ENCODE peak calls at places on chromosomes 16 and 17, in four cellular contexts. One of them, this sample, is unnamed.
A peak's percentile ranks its signal among the peaks of the same experiment; 100 is the strongest.

GRCh38 chr17:83180264-83180995 is 101.0 kb downstream of the METRNL start:
- DNase-seq in B cell: no peak
- DNase-seq in IMR-90: no peak
- DNase-seq in HFFc6: no peak
- DNase-seq in this sample: no peak

GRCh38 chr17:27586203-27586701 is 44.7 kb upstream of the LGALS9 start:
- DNase-seq in B cell: no peak
- DNase-seq in HFFc6: peak; percentile 54
- DNase-seq in IMR-90: peak; percentile 87
- DNase-seq in this sample: no peak

GRCh38 chr17:77693776-77694175 is 264.7 kb upstream of the TNRC6C start:
- DNase-seq in HFFc6: no peak
- DNase-seq in IMR-90: no peak
- DNase-seq in B cell: no peak
- DNase-seq in this sample: no peak

GRCh38 chr16:86533942-86534341 is 21.1 kb downstream of the MTHFSD start:
- DNase-seq in IMR-90: no peak
- DNase-seq in B cell: no peak
- DNase-seq in HFFc6: no peak
- DNase-seq in this sample: no peak

GRCh38 chr16:14335297-14335696 is 264.2 kb downstream of the MRTFB start:
- DNase-seq in IMR-90: no peak
- DNase-seq in B cell: no peak
- DNase-seq in HFFc6: no peak
- DNase-seq in this sample: no peak

GRCh38 chr17:80916246-80916645 is 75.4 kb upstream of the CHMP6 start:
- DNase-seq in HFFc6: no peak
- DNase-seq in B cell: no peak
- DNase-seq in IMR-90: no peak
- DNase-seq in this sample: no peak

GRCh38 chr16:80407265-80407987 is 133.4 kb upstream of the DYNLRB2 start:
- DNase-seq in IMR-90: no peak
- DNase-seq in B cell: no peak
- DNase-seq in HFFc6: no peak
- DNase-seq in this sample: no peak

GRCh38 chr17:72334205-72334604 is 213.4 kb downstream of the SOX9 start:
- DNase-seq in IMR-90: peak; percentile 89
- DNase-seq in HFFc6: peak; percentile 73
- DNase-seq in B cell: no peak
- DNase-seq in this sample: no peak

GRCh38 chr17:2406903-2407790 is 6.3 kb upstream of the MNT start:
- DNase-seq in B cell: no peak
- DNase-seq in HFFc6: peak; percentile 97
- DNase-seq in IMR-90: peak; percentile 92
- DNase-seq in this sample: no peak

GRCh38 chr16:69865701-69866100 is 85.4 kb upstream of the CLEC18A start:
- DNase-seq in IMR-90: peak; percentile 90
- DNase-seq in B cell: no peak
- DNase-seq in HFFc6: peak; percentile 56
- DNase-seq in this sample: peak; percentile 6

GRCh38 chr16:23110257-23110899 is 38.9 kb downstream of the USP31 start:
- DNase-seq in HFFc6: no peak
- DNase-seq in IMR-90: no peak
- DNase-seq in B cell: no peak
- DNase-seq in this sample: no peak

GRCh38 chr16:88993006-88993787 is 16.2 kb upstream of the CBFA2T3 start:
- DNase-seq in IMR-90: no peak
- DNase-seq in HFFc6: no peak
- DNase-seq in B cell: peak; percentile 72
- DNase-seq in this sample: no peak

GRCh38 chr16:88063201-88063773 is 112.1 kb downstream of the BANP start:
- DNase-seq in IMR-90: peak; percentile 85
- DNase-seq in B cell: no peak
- DNase-seq in HFFc6: peak; percentile 83
- DNase-seq in this sample: no peak

GRCh38 chr16:1677339-1677738 is 740 bp upstream of the JPT2 start:
- DNase-seq in B cell: peak; percentile 35
- DNase-seq in IMR-90: no peak
- DNase-seq in HFFc6: no peak
- DNase-seq in this sample: no peak

GRCh38 chr16:11135167-11135973 is 120.6 kb downstream of the SOCS1 start:
- DNase-seq in IMR-90: peak; percentile 49
- DNase-seq in HFFc6: peak; percentile 55
- DNase-seq in B cell: no peak
- DNase-seq in this sample: no peak

GRCh38 chr16:82111944-82112343 is 58.1 kb downstream of the MPHOSPH6 start:
- DNase-seq in B cell: no peak
- DNase-seq in HFFc6: no peak
- DNase-seq in IMR-90: no peak
- DNase-seq in this sample: no peak

GRCh38 chr17:71757156-71757555 is 363.7 kb upstream of the SOX9 start:
- DNase-seq in HFFc6: no peak
- DNase-seq in IMR-90: no peak
- DNase-seq in B cell: no peak
- DNase-seq in this sample: no peak

GRCh38 chr17:35879748-35880654 is at the start of gene CCL5:
- DNase-seq in HFFc6: peak; percentile 9
- DNase-seq in IMR-90: peak; percentile 13
- DNase-seq in B cell: peak; percentile 30
- DNase-seq in this sample: no peak

GRCh38 chr17:37212184-37212583 is 163.6 kb upstream of the C17orf78 start:
- DNase-seq in IMR-90: no peak
- DNase-seq in B cell: no peak
- DNase-seq in HFFc6: peak; percentile 13
- DNase-seq in this sample: no peak

GRCh38 chr16:29662729-29663019 is 373 bp upstream of the SPN start:
- DNase-seq in IMR-90: no peak
- DNase-seq in HFFc6: no peak
- DNase-seq in B cell: peak; percentile 24
- DNase-seq in this sample: no peak

GRCh38 chr17:64019486-64020067 is 856 bp downstream of the ICAM2 start:
- DNase-seq in HFFc6: no peak
- DNase-seq in B cell: no peak
- DNase-seq in IMR-90: no peak
- DNase-seq in this sample: no peak

GRCh38 chr17:64016974-64017373 is 3.5 kb downstream of the ICAM2 start:
- DNase-seq in HFFc6: no peak
- DNase-seq in B cell: no peak
- DNase-seq in IMR-90: no peak
- DNase-seq in this sample: no peak

GRCh38 chr17:64017381-64017980 is 3.0 kb downstream of the ICAM2 start:
- DNase-seq in B cell: no peak
- DNase-seq in IMR-90: no peak
- DNase-seq in HFFc6: no peak
- DNase-seq in this sample: no peak

GRCh38 chr17:64015447-64015846 is 5.0 kb downstream of the ICAM2 start:
- DNase-seq in IMR-90: no peak
- DNase-seq in B cell: no peak
- DNase-seq in HFFc6: no peak
- DNase-seq in this sample: no peak

GRCh38 chr17:64016248-64016784 is 4.1 kb downstream of the ICAM2 start:
- DNase-seq in IMR-90: no peak
- DNase-seq in HFFc6: no peak
- DNase-seq in B cell: no peak
- DNase-seq in this sample: peak; percentile 21
- TF ChIP-seq CTCF in IMR-90: no peak
- TF ChIP-seq CTCF in HFFc6: peak; percentile 48
- TF ChIP-seq CTCF in B cell: peak; percentile 35
- TF ChIP-seq CTCF in this sample: no peak

DNA sequence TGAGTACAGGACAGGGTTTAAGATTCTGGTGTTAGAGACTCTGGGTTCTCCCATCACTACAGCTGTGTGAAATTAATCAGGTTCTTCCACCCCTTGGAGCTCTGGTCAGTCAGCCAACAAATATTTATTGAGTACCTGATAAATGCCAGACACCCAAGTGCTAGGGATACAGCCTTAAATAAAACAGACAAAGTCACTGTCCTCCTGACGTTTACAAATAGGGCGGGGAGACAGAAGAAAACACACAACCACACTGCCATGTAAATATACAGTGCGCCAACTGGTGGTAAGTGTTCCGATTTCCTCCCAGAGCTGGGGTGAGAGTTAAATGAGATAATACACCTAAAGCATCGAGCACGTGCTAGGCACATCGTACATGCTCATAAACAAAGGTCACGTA is 121.0 kb downstream of the COPRS start:
- DNase-seq in HFFc6: no peak
- DNase-seq in B cell: no peak
- DNase-seq in IMR-90: no peak
- DNase-seq in this sample: no peak
- TF ChIP-seq CTCF in HFFc6: no peak
- TF ChIP-seq CTCF in B cell: no peak
- TF ChIP-seq CTCF in IMR-90: no peak
- TF ChIP-seq CTCF in this sample: no peak

DNA sequence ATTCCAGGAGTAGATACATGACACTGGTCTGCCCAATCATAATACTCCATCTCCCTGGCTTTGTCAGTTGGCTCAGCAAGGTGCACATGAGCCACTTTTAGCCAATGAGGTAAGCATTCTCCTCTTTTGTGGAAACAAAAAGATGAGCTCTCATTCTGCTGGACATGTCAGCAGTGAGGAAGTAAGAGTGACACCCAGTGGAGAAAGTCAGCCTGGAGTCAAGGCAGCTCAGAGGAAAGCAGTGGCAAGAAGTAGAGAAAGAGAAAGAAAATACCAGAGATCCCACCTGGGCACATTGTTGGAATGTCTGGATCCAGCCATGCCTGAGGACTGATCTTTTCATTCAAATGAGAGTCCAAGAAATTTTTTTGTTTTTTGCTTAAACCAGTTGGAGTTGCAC is 496.9 kb upstream of the C16orf82 start:
- DNase-seq in IMR-90: no peak
- DNase-seq in B cell: no peak
- DNase-seq in HFFc6: no peak
- DNase-seq in this sample: peak; percentile 11
- TF ChIP-seq CTCF in IMR-90: no peak
- TF ChIP-seq CTCF in B cell: no peak
- TF ChIP-seq CTCF in HFFc6: peak; percentile 16
- TF ChIP-seq CTCF in this sample: no peak

GRCh38 chr17:63824362-63824761 is 2.9 kb upstream of the PSMC5 start:
- DNase-seq in B cell: no peak
- DNase-seq in IMR-90: no peak
- DNase-seq in HFFc6: no peak
- DNase-seq in this sample: no peak

GRCh38 chr17:63827801-63828221 is 348 bp upstream of the FTSJ3 start:
- DNase-seq in B cell: no peak
- DNase-seq in IMR-90: no peak
- DNase-seq in HFFc6: no peak
- DNase-seq in this sample: no peak

GRCh38 chr17:63828936-63829335 is 1.5 kb upstream of the FTSJ3 start:
- DNase-seq in HFFc6: no peak
- DNase-seq in IMR-90: no peak
- DNase-seq in B cell: no peak
- DNase-seq in this sample: no peak

GRCh38 chr17:63827002-63827800 is at the start of the genes FTSJ3 and PSMC5:
- DNase-seq in B cell: peak; percentile 91
- DNase-seq in HFFc6: peak; percentile 91
- DNase-seq in IMR-90: peak; percentile 93
- DNase-seq in this sample: peak; percentile 85

GRCh38 chr17:63826468-63827001 is 696 bp upstream of the PSMC5 start:
- DNase-seq in IMR-90: peak; percentile 41
- DNase-seq in B cell: no peak
- DNase-seq in HFFc6: peak; percentile 18
- DNase-seq in this sample: peak; percentile 43
- TF ChIP-seq CTCF in IMR-90: peak; percentile 6
- TF ChIP-seq CTCF in B cell: no peak
- TF ChIP-seq CTCF in HFFc6: peak; percentile 9
- TF ChIP-seq CTCF in this sample: no peak

GRCh38 chr17:59745040-59745439 is 37.6 kb downstream of the VMP1 start:
- DNase-seq in IMR-90: no peak
- DNase-seq in HFFc6: no peak
- DNase-seq in B cell: no peak
- DNase-seq in this sample: no peak
- TF ChIP-seq CTCF in IMR-90: no peak
- TF ChIP-seq CTCF in HFFc6: no peak
- TF ChIP-seq CTCF in B cell: no peak
- TF ChIP-seq CTCF in this sample: no peak

GRCh38 chr16:77677129-77677528 is 45.2 kb upstream of the NUDT7 start:
- DNase-seq in IMR-90: no peak
- DNase-seq in B cell: no peak
- DNase-seq in HFFc6: no peak
- DNase-seq in this sample: no peak

GRCh38 chr16:77679901-77680300 is 42.4 kb upstream of the NUDT7 start:
- DNase-seq in B cell: peak; percentile 16
- DNase-seq in IMR-90: no peak
- DNase-seq in HFFc6: no peak
- DNase-seq in this sample: no peak

GRCh38 chr16:77679336-77679735 is 43.0 kb upstream of the NUDT7 start:
- DNase-seq in B cell: no peak
- DNase-seq in IMR-90: no peak
- DNase-seq in HFFc6: no peak
- DNase-seq in this sample: no peak

GRCh38 chr16:77674888-77675287 is 47.4 kb upstream of the NUDT7 start:
- DNase-seq in IMR-90: peak; percentile 80
- DNase-seq in B cell: no peak
- DNase-seq in HFFc6: peak; percentile 46
- DNase-seq in this sample: no peak

GRCh38 chr16:77675464-77676324 is 46.6 kb upstream of the NUDT7 start:
- DNase-seq in IMR-90: peak; percentile 78
- DNase-seq in HFFc6: peak; percentile 57
- DNase-seq in B cell: peak; percentile 62
- DNase-seq in this sample: peak; percentile 77
- TF ChIP-seq CTCF in IMR-90: peak; percentile 97
- TF ChIP-seq CTCF in HFFc6: peak; percentile 90
- TF ChIP-seq CTCF in B cell: peak; percentile 95
- TF ChIP-seq CTCF in this sample: peak; percentile 89

This sample was measured in endothelial cell.